ENCODE peak calls at places on chromosomes 11 and 22, in four cellular contexts. One of them, this sample, is unnamed.

GRCh38 chr11:72771507-72771906 is 19.3 kb upstream of the ARAP1 start:
- DNase-seq in endodermal cell: no peak
- DNase-seq in stimulated activated CD8-positive, alpha-beta memory T cell treated with anti-CD3 and anti-CD28 coated beads, Interleukin-15, amount 100 ng/mL, for 24 hours: no peak
- DNase-seq in stimulated activated CD4-positive, alpha-beta T cell treated with anti-CD3 and anti-CD28 coated beads, Interleukin-4, amount 100 ng/mL, for 48 hours: no peak
- DNase-seq in this sample: no peak

GRCh38 chr11:2892215-2893020 is 6.8 kb upstream of the CDKN1C start:
- DNase-seq in endodermal cell: peak
- DNase-seq in stimulated activated CD8-positive, alpha-beta memory T cell treated with anti-CD3 and anti-CD28 coated beads, Interleukin-15, amount 100 ng/mL, for 24 hours: peak
- DNase-seq in stimulated activated CD4-positive, alpha-beta T cell treated with anti-CD3 and anti-CD28 coated beads, Interleukin-4, amount 100 ng/mL, for 48 hours: peak
- DNase-seq in this sample: no peak

GRCh38 chr11:67002297-67002913 is 20.5 kb upstream of the SYT12 start:
- DNase-seq in endodermal cell: peak
- DNase-seq in stimulated activated CD8-positive, alpha-beta memory T cell treated with anti-CD3 and anti-CD28 coated beads, Interleukin-15, amount 100 ng/mL, for 24 hours: no peak
- DNase-seq in stimulated activated CD4-positive, alpha-beta T cell treated with anti-CD3 and anti-CD28 coated beads, Interleukin-4, amount 100 ng/mL, for 48 hours: no peak
- DNase-seq in this sample: no peak

GRCh38 chr11:126084608-126084912 is 21.9 kb upstream of the CDON start:
- DNase-seq in endodermal cell: peak
- DNase-seq in stimulated activated CD8-positive, alpha-beta memory T cell treated with anti-CD3 and anti-CD28 coated beads, Interleukin-15, amount 100 ng/mL, for 24 hours: no peak
- DNase-seq in stimulated activated CD4-positive, alpha-beta T cell treated with anti-CD3 and anti-CD28 coated beads, Interleukin-4, amount 100 ng/mL, for 48 hours: no peak
- DNase-seq in this sample: no peak

GRCh38 chr11:63510360-63511130 is 4.7 kb downstream of the LGALS12 start:
- DNase-seq in endodermal cell: no peak
- DNase-seq in stimulated activated CD8-positive, alpha-beta memory T cell treated with anti-CD3 and anti-CD28 coated beads, Interleukin-15, amount 100 ng/mL, for 24 hours: no peak
- DNase-seq in stimulated activated CD4-positive, alpha-beta T cell treated with anti-CD3 and anti-CD28 coated beads, Interleukin-4, amount 100 ng/mL, for 48 hours: no peak
- DNase-seq in this sample: no peak

GRCh38 chr11:103842795-103843194 is 193.6 kb upstream of the DDI1 start:
- DNase-seq in endodermal cell: no peak
- DNase-seq in stimulated activated CD8-positive, alpha-beta memory T cell treated with anti-CD3 and anti-CD28 coated beads, Interleukin-15, amount 100 ng/mL, for 24 hours: no peak
- DNase-seq in stimulated activated CD4-positive, alpha-beta T cell treated with anti-CD3 and anti-CD28 coated beads, Interleukin-4, amount 100 ng/mL, for 48 hours: no peak
- DNase-seq in this sample: no peak

GRCh38 chr22:16933924-16934282 is 74.1 kb downstream of the GAB4 start:
- DNase-seq in endodermal cell: no peak
- DNase-seq in stimulated activated CD8-positive, alpha-beta memory T cell treated with anti-CD3 and anti-CD28 coated beads, Interleukin-15, amount 100 ng/mL, for 24 hours: no peak
- DNase-seq in stimulated activated CD4-positive, alpha-beta T cell treated with anti-CD3 and anti-CD28 coated beads, Interleukin-4, amount 100 ng/mL, for 48 hours: no peak
- DNase-seq in this sample: no peak

GRCh38 chr11:103433380-103433779 is 324.2 kb downstream of the DYNC2H1 start:
- DNase-seq in endodermal cell: no peak
- DNase-seq in stimulated activated CD8-positive, alpha-beta memory T cell treated with anti-CD3 and anti-CD28 coated beads, Interleukin-15, amount 100 ng/mL, for 24 hours: no peak
- DNase-seq in stimulated activated CD4-positive, alpha-beta T cell treated with anti-CD3 and anti-CD28 coated beads, Interleukin-4, amount 100 ng/mL, for 48 hours: no peak
- DNase-seq in this sample: peak

GRCh38 chr11:4025957-4026324 is 68.7 kb upstream of the RRM1 start:
- DNase-seq in endodermal cell: no peak
- DNase-seq in stimulated activated CD8-positive, alpha-beta memory T cell treated with anti-CD3 and anti-CD28 coated beads, Interleukin-15, amount 100 ng/mL, for 24 hours: no peak
- DNase-seq in stimulated activated CD4-positive, alpha-beta T cell treated with anti-CD3 and anti-CD28 coated beads, Interleukin-4, amount 100 ng/mL, for 48 hours: no peak
- DNase-seq in this sample: no peak

GRCh38 chr11:78033040-78033439 is 10.0 kb upstream of the KCTD14 start:
- DNase-seq in endodermal cell: no peak
- DNase-seq in stimulated activated CD8-positive, alpha-beta memory T cell treated with anti-CD3 and anti-CD28 coated beads, Interleukin-15, amount 100 ng/mL, for 24 hours: no peak
- DNase-seq in stimulated activated CD4-positive, alpha-beta T cell treated with anti-CD3 and anti-CD28 coated beads, Interleukin-4, amount 100 ng/mL, for 48 hours: no peak
- DNase-seq in this sample: no peak

GRCh38 chr22:20779813-20780148 is 5.9 kb downstream of the SERPIND1 start:
- DNase-seq in endodermal cell: no peak
- DNase-seq in stimulated activated CD8-positive, alpha-beta memory T cell treated with anti-CD3 and anti-CD28 coated beads, Interleukin-15, amount 100 ng/mL, for 24 hours: no peak
- DNase-seq in stimulated activated CD4-positive, alpha-beta T cell treated with anti-CD3 and anti-CD28 coated beads, Interleukin-4, amount 100 ng/mL, for 48 hours: no peak
- DNase-seq in this sample: no peak

GRCh38 chr22:48485144-48486135 is 1342.2 kb downstream of the BRD1 start:
- DNase-seq in endodermal cell: peak
- DNase-seq in stimulated activated CD8-positive, alpha-beta memory T cell treated with anti-CD3 and anti-CD28 coated beads, Interleukin-15, amount 100 ng/mL, for 24 hours: no peak
- DNase-seq in stimulated activated CD4-positive, alpha-beta T cell treated with anti-CD3 and anti-CD28 coated beads, Interleukin-4, amount 100 ng/mL, for 48 hours: no peak
- DNase-seq in this sample: no peak

GRCh38 chr11:33388793-33389525 is 131.8 kb downstream of the HIPK3 start:
- DNase-seq in endodermal cell: no peak
- DNase-seq in stimulated activated CD8-positive, alpha-beta memory T cell treated with anti-CD3 and anti-CD28 coated beads, Interleukin-15, amount 100 ng/mL, for 24 hours: no peak
- DNase-seq in stimulated activated CD4-positive, alpha-beta T cell treated with anti-CD3 and anti-CD28 coated beads, Interleukin-4, amount 100 ng/mL, for 48 hours: no peak
- DNase-seq in this sample: no peak

GRCh38 chr11:30019481-30019880 is 2.7 kb upstream of the KCNA4 start:
- DNase-seq in endodermal cell: no peak
- DNase-seq in stimulated activated CD8-positive, alpha-beta memory T cell treated with anti-CD3 and anti-CD28 coated beads, Interleukin-15, amount 100 ng/mL, for 24 hours: no peak
- DNase-seq in stimulated activated CD4-positive, alpha-beta T cell treated with anti-CD3 and anti-CD28 coated beads, Interleukin-4, amount 100 ng/mL, for 48 hours: no peak
- DNase-seq in this sample: no peak

GRCh38 chr11:45607995-45608394 is 57.4 kb downstream of the CHST1 start:
- DNase-seq in endodermal cell: peak
- DNase-seq in stimulated activated CD8-positive, alpha-beta memory T cell treated with anti-CD3 and anti-CD28 coated beads, Interleukin-15, amount 100 ng/mL, for 24 hours: no peak
- DNase-seq in stimulated activated CD4-positive, alpha-beta T cell treated with anti-CD3 and anti-CD28 coated beads, Interleukin-4, amount 100 ng/mL, for 48 hours: no peak
- DNase-seq in this sample: no peak

GRCh38 chr22:43616645-43617044 is 195.5 kb downstream of the EFCAB6 start:
- DNase-seq in endodermal cell: no peak
- DNase-seq in stimulated activated CD8-positive, alpha-beta memory T cell treated with anti-CD3 and anti-CD28 coated beads, Interleukin-15, amount 100 ng/mL, for 24 hours: no peak
- DNase-seq in stimulated activated CD4-positive, alpha-beta T cell treated with anti-CD3 and anti-CD28 coated beads, Interleukin-4, amount 100 ng/mL, for 48 hours: no peak
- DNase-seq in this sample: no peak

GRCh38 chr11:69905611-69906452 is 86.6 kb upstream of the FGF3 start:
- DNase-seq in endodermal cell: no peak
- DNase-seq in stimulated activated CD8-positive, alpha-beta memory T cell treated with anti-CD3 and anti-CD28 coated beads, Interleukin-15, amount 100 ng/mL, for 24 hours: no peak
- DNase-seq in stimulated activated CD4-positive, alpha-beta T cell treated with anti-CD3 and anti-CD28 coated beads, Interleukin-4, amount 100 ng/mL, for 48 hours: no peak
- DNase-seq in this sample: no peak

GRCh38 chr11:103257360-103257759 is 148.1 kb downstream of the DYNC2H1 start:
- DNase-seq in endodermal cell: peak
- DNase-seq in stimulated activated CD8-positive, alpha-beta memory T cell treated with anti-CD3 and anti-CD28 coated beads, Interleukin-15, amount 100 ng/mL, for 24 hours: no peak
- DNase-seq in stimulated activated CD4-positive, alpha-beta T cell treated with anti-CD3 and anti-CD28 coated beads, Interleukin-4, amount 100 ng/mL, for 48 hours: no peak
- DNase-seq in this sample: no peak

GRCh38 chr22:50435701-50436115 is 39.1 kb downstream of the SBF1 start:
- DNase-seq in endodermal cell: no peak
- DNase-seq in stimulated activated CD8-positive, alpha-beta memory T cell treated with anti-CD3 and anti-CD28 coated beads, Interleukin-15, amount 100 ng/mL, for 24 hours: no peak
- DNase-seq in stimulated activated CD4-positive, alpha-beta T cell treated with anti-CD3 and anti-CD28 coated beads, Interleukin-4, amount 100 ng/mL, for 48 hours: no peak
- DNase-seq in this sample: no peak

GRCh38 chr11:110759972-110760381 is 47.7 kb upstream of the ARHGAP20 start:
- DNase-seq in endodermal cell: no peak
- DNase-seq in stimulated activated CD8-positive, alpha-beta memory T cell treated with anti-CD3 and anti-CD28 coated beads, Interleukin-15, amount 100 ng/mL, for 24 hours: no peak
- DNase-seq in stimulated activated CD4-positive, alpha-beta T cell treated with anti-CD3 and anti-CD28 coated beads, Interleukin-4, amount 100 ng/mL, for 48 hours: no peak
- DNase-seq in this sample: no peak

GRCh38 chr11:45105233-45105992 is 41.0 kb upstream of the PRDM11 start:
- DNase-seq in endodermal cell: peak
- DNase-seq in stimulated activated CD8-positive, alpha-beta memory T cell treated with anti-CD3 and anti-CD28 coated beads, Interleukin-15, amount 100 ng/mL, for 24 hours: peak
- DNase-seq in stimulated activated CD4-positive, alpha-beta T cell treated with anti-CD3 and anti-CD28 coated beads, Interleukin-4, amount 100 ng/mL, for 48 hours: peak
- DNase-seq in this sample: no peak

This sample was measured in NCI-H1048.